ENCODE peak calls at places on chromosomes 16 and 17, in ten cellular contexts. H is foreskin keratinocyte; V is colonic mucosa; S is esophagus squamous epithelium; T is kidney; R is CD4-positive, CD25-positive, alpha-beta regulatory T cell; U is right cardiac atrium; Z is spleen; M is tibial nerve; B is mesendoderm. F is an unnamed sample. For H3K4me1, the result is how much of the 10 kb centered on the place peaks cover.

GRCh38 chr16:86929149-86929871 is 351.0 kb downstream of the FOXL1 start:
- DNase-seq in T (peak), U (peak), R (no peak), B (peak), M (no peak), H (peak), Z (peak), V (no peak), S (no peak), F (no peak)

GRCh38 chr17:78641666-78642065 is 64.5 kb upstream of the DNAH17 start:
- DNase-seq in T (no peak), B (no peak), U (peak), R (no peak), S (no peak), V (no peak), H (no peak), Z (peak), M (no peak), F (no peak)

GRCh38 chr16:1729445-1729844 is 23.4 kb downstream of the MAPK8IP3 start:
- DNase-seq in M (no peak), H (no peak), U (no peak), Z (no peak), T (no peak), B (no peak), R (no peak), S (no peak), V (no peak), F (no peak)

GRCh38 chr17:8606415-8606814 is 24.1 kb downstream of the MYH10 start:
- DNase-seq in B (no peak), R (no peak), H (no peak), U (no peak), S (no peak), T (no peak), V (no peak), Z (no peak), M (no peak), F (no peak)

GRCh38 chr17:8563981-8564602 is 66.4 kb downstream of the MYH10 start:
- DNase-seq in T (no peak), B (no peak), M (no peak), V (no peak), S (no peak), H (no peak), R (no peak), Z (no peak), U (no peak), F (no peak)

GRCh38 chr16:15502041-15502725 is 67.8 kb downstream of the BMERB1 start:
- DNase-seq in H (peak), S (no peak), T (no peak), M (no peak), R (no peak), U (no peak), B (peak), Z (no peak), V (no peak), F (no peak)

GRCh38 chr17:74859439-74860228 is at the start of gene GRIN2C:
- DNase-seq in R (no peak), B (no peak), H (no peak), Z (no peak), V (no peak), M (no peak), S (no peak), U (peak), T (no peak), F (no peak)

GRCh38 chr16:71882505-71883192 is 1.3 kb downstream of the ZNF821 start:
- DNase-seq in S (no peak), R (peak), V (peak), Z (no peak), B (peak), M (peak), H (peak), T (no peak), U (no peak), F (peak)

GRCh38 chr16:24834459-24835335 is 11.1 kb upstream of the SLC5A11 start:
- DNase-seq in H (no peak), T (no peak), R (no peak), Z (no peak), S (no peak), M (no peak), U (no peak), V (peak), B (peak), F (no peak)

GRCh38 chr17:81365148-81365600 is 30.1 kb upstream of the BAHCC1 start:
- DNase-seq in H (no peak), Z (peak), R (no peak), M (no peak), U (peak), T (peak), B (peak), S (no peak), V (peak), F (no peak)

GRCh38 chr16:29198231-29198630 is 208.3 kb downstream of the NPIPB11 start:
- DNase-seq in H (no peak), V (no peak), R (no peak), Z (no peak), S (no peak), T (no peak), B (no peak), U (no peak), M (no peak), F (no peak)

GRCh38 chr17:76581515-76581914 is 4.1 kb downstream of the ST6GALNAC2 start:
- DNase-seq in R (no peak), Z (no peak), B (no peak), H (no peak), M (no peak), U (no peak), V (no peak), S (no peak), T (no peak), F (no peak)

GRCh38 chr17:33234930-33235685 is 58.0 kb downstream of the ASIC2 start:
- DNase-seq in S (no peak), V (peak), R (no peak), T (peak), U (peak), H (peak), Z (no peak), M (peak), B (no peak), F (no peak)

GRCh38 chr16:12245088-12245922 is 268.8 kb downstream of the SNX29 start:
- DNase-seq in B (no peak), M (no peak), V (no peak), H (no peak), S (no peak), Z (no peak), U (no peak), T (no peak), R (no peak), F (no peak)

GRCh38 chr17:21373034-21373433 is 3.1 kb upstream of the KCNJ12 start:
- DNase-seq in R (no peak), B (no peak), H (no peak), Z (no peak), T (peak), V (no peak), U (no peak), S (no peak), M (no peak), F (no peak)

GRCh38 chr16:65125871-65126270 is 4.0 kb upstream of the CDH11 start:
- DNase-seq in S (no peak), B (peak), Z (no peak), R (no peak), V (no peak), U (no peak), H (no peak), M (no peak), T (no peak), F (no peak)

GRCh38 chr17:50149099-50149424 is 1.4 kb downstream of the PPP1R9B start:
- DNase-seq in M (no peak), V (no peak), B (no peak), T (no peak), U (peak), Z (no peak), H (no peak), S (no peak), R (no peak), F (no peak)

GRCh38 chr16:57959121-57959520 is 11.8 kb downstream of the CNGB1 start:
- DNase-seq in H (no peak), S (no peak), R (no peak), V (no peak), Z (no peak), M (no peak), B (no peak), U (no peak), T (no peak), F (no peak)

GRCh38 chr16:57549730-57550129 is 7.3 kb downstream of the ADGRG5 start:
- DNase-seq in H (no peak), Z (no peak), B (no peak), V (no peak), R (no peak), U (no peak), T (no peak), S (no peak), M (no peak), F (no peak)

GRCh38 chr16:30535777-30536190 is 1.1 kb upstream of the ZNF747 start:
- DNase-seq in B (peak), T (peak), S (no peak), M (peak), H (no peak), R (peak), U (peak), V (peak), Z (peak), F (peak)

GRCh38 chr16:62041401-62041800 is 5.2 kb upstream of the CDH8 start:
- DNase-seq in V (no peak), R (no peak), M (no peak), H (no peak), Z (no peak), T (no peak), U (no peak), B (peak), S (no peak), F (no peak)

GRCh38 chr16:72015124-72015523 is 6.6 kb downstream of the DHODH start:
- DNase-seq in U (no peak), H (no peak), V (no peak), R (no peak), S (no peak), T (no peak), B (no peak), M (no peak), Z (no peak), F (no peak)

GRCh38 chr17:28513476-28513875 is 7.3 kb downstream of the FOXN1 start:
- DNase-seq in R (no peak), U (peak), V (no peak), Z (no peak), T (no peak), H (no peak), M (no peak), S (no peak), B (no peak), F (no peak)

GRCh38 chr17:76681222-76682137 is 29.3 kb downstream of the MXRA7 start:
- DNase-seq in Z (peak), T (peak), M (peak), S (no peak), R (peak), H (peak), V (peak), U (peak), B (peak), F (peak)

GRCh38 chr17:62781826-62782225 is 26.3 kb downstream of the MARCHF10 start:
- DNase-seq in H (peak), U (no peak), R (no peak), Z (no peak), S (no peak), V (no peak), T (no peak), M (no peak), B (no peak), F (no peak)
- H3K27ac ChIP-seq in H (peak), U (no peak), R (no peak), Z (no peak), S (no peak), V (no peak), T (no peak), M (no peak), B (no peak), F (no peak)

GRCh38 chr16:66228791-66229190 is 137.7 kb upstream of the CDH5 start:
- DNase-seq in M (no peak), S (no peak), T (no peak), H (no peak), Z (no peak), V (no peak), R (no peak), B (no peak), U (no peak), F (no peak)
- H3K4me1 ChIP-seq in M (under half), S (under half), T (under half), H (under half), Z (under half), V (under half), R (under half), B (under half), U (under half), F (under half)

DNA sequence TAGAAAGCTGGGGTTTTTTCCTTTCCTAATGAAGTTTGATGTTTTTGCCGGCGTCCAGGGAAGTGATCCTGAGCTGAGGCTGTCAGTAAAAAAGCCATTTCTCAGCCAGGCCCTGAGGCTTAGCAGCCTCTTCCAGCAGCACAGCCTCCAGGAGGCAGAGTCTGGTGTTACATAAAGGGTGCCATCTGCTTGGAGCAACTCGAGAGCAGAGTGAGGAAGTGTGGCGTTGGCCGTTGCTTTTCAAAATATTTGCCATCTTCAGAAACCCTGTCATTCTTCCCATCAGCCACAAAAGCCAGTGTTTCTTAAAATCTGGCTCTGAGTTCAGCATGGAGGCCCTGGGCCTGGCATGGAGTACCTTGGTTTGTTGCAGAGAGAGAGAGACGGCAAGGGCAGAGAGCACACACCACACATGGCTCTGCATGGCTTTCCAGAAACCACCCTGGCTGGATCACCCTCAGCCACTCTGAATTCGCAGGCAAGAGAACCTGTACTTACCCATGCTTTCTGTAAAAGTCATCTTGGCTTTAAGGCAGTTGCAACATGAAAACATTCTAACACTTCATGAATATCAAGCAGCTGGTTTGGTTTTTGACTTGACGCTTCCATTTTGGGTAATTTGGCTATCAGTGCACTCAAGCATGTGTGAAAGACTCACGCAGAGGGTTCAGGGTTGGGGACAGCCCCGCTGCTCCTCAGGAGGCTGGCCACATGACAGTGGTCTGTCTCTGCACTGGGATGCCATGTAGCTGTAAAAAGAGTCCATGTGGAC is 21.0 kb downstream of the PMM2 start:
- DNase-seq in H (no peak), M (no peak), T (no peak), R (no peak), V (no peak), S (no peak), U (no peak), B (peak), Z (no peak), F (no peak)
- H3K27ac ChIP-seq in H (no peak), M (no peak), T (no peak), R (no peak), V (no peak), S (no peak), U (peak), B (no peak), Z (no peak), F (no peak)

DNA sequence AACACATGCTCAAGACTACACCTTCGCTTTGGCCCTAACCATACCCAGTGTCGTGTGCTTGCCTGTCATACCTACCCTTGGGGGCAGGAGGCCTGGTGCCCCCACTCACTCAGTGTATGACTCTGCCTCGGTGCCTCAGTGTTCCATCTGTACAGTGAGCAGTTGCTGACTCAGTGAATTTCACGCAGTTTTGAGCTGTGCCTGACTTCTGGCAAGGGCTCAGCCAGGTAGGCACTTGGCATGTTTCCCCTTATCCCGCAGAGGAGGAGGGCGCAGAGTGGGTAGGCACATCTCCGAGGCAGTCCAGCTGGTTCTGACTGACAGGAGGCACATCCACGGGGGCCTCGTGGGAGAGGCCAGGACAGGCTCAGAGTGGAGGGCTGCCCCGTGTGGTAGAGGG is 148.9 kb upstream of the CIBAR2 start:
- DNase-seq in R (no peak), Z (no peak), B (no peak), M (no peak), V (no peak), T (no peak), U (no peak), S (no peak), H (no peak), F (no peak)
- H3K4me1 ChIP-seq in R (under half), Z (under half), B (under half), M (under half), V (under half), T (under half), U (under half), S (under half), H (under half), F (under half)

GRCh38 chr17:71632328-71632727 is 488.5 kb upstream of the SOX9 start:
- DNase-seq in U (no peak), R (no peak), B (no peak), M (no peak), Z (no peak), V (no peak), S (no peak), H (peak), T (no peak), F (no peak)
- H3K27ac ChIP-seq in U (no peak), R (no peak), B (no peak), M (no peak), Z (no peak), V (peak), S (no peak), H (peak), T (no peak), F (no peak)

GRCh38 chr17:34652001-34652400 is 72.6 kb downstream of the TMEM132E start:
- DNase-seq in U (no peak), S (no peak), T (peak), Z (peak), B (peak), M (no peak), R (no peak), H (no peak), V (no peak), F (no peak)

GRCh38 chr17:34654871-34655270 is 75.5 kb downstream of the TMEM132E start:
- DNase-seq in T (peak), M (no peak), B (no peak), H (no peak), U (no peak), V (no peak), R (no peak), Z (no peak), S (no peak), F (no peak)

GRCh38 chr17:34658796-34659195 is 79.4 kb downstream of the TMEM132E start:
- DNase-seq in U (no peak), M (no peak), S (no peak), B (no peak), H (no peak), T (no peak), V (no peak), Z (no peak), R (no peak), F (no peak)

GRCh38 chr17:34654276-34654675 is 74.9 kb downstream of the TMEM132E start:
- DNase-seq in U (no peak), T (peak), B (peak), S (no peak), R (no peak), V (no peak), M (no peak), H (no peak), Z (peak), F (no peak)

GRCh38 chr17:34656801-34657200 is 77.4 kb downstream of the TMEM132E start:
- DNase-seq in V (no peak), M (no peak), T (no peak), S (no peak), Z (no peak), H (no peak), B (no peak), U (no peak), R (no peak), F (no peak)
- H3K4me1 ChIP-seq in V (under half), M (under half), T (under half), S (under half), Z (under half), H (under half), B (under half), U (under half), R (under half), F (under half)

DNA sequence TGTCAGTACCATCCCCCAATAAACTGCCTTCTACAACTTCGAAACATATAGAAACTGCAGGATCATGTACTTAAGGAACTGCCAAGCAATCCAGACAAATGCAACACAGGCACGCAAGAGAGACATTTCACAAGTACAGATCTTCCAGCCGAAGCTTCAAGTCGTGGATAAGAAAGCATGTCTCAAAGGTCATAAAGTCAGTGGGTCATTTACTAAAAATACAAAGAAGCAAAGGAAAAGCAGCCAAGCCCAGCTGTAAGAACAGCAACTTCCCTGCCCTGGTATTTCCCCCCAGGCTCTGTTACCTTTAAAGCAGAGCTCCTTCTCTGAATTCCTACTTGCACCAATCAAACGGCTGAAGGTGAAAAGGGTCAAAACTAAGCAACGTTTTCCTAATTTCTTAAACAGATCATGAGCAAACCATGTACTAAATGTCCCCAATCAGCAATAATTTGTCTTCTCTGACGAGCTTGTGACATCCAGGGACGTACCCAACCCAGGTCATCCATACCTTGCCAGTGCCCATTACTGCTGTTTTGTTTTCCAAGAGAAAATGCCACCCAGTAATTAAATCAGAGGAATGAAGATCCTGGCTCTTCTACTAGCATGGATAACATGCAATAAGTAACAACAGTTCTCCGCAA is 1.7 kb downstream of the AKTIP start:
- DNase-seq in M (no peak), S (no peak), B (peak), V (no peak), R (no peak), U (no peak), H (no peak), T (no peak), Z (no peak), F (no peak)
- H3K27ac ChIP-seq in M (no peak), S (peak), B (no peak), V (peak), R (peak), U (peak), H (no peak), T (peak), Z (no peak), F (peak)

GRCh38 chr17:17104494-17104893 is 62.2 kb downstream of the MPRIP start:
- DNase-seq in H (no peak), U (no peak), T (peak), R (no peak), B (no peak), Z (no peak), S (no peak), M (no peak), V (no peak), F (no peak)
- H3K4me1 ChIP-seq in H (under half), U (half or more), T (under half), R (under half), B (under half), Z (half or more), S (half or more), M (half or more), V (under half), F (under half)

F was measured in effector memory CD4-positive, alpha-beta T cell.